ENCODE peak calls at places on chromosomes 13 and 19, in eight cellular contexts. Q, A, G, P, L, N, E and R are unnamed samples.

GRCh38 chr13:99977912-99978780 is 3.4 kb upstream of the ZIC2 start:
- DNase-seq in N (no peak), A (no peak), Q (no peak), L (no peak), E (no peak), G (peak), P (no peak), R (no peak)

GRCh38 chr13:102039264-102039663 is 362.6 kb downstream of the FGF14 start:
- DNase-seq in N (no peak), E (no peak), L (no peak), A (no peak), Q (no peak), G (no peak), P (no peak), R (no peak)

GRCh38 chr19:12778020-12778904 is 2.9 kb upstream of the HOOK2 start:
- DNase-seq in E (peak), A (peak), G (peak), P (peak), N (no peak), L (peak), Q (peak), R (no peak)

GRCh38 chr13:27012482-27013197 is 159.0 kb downstream of the USP12 start:
- DNase-seq in G (no peak), A (no peak), P (no peak), Q (peak), N (no peak), E (no peak), L (no peak), R (no peak)

GRCh38 chr13:19056984-19057490 is 124.6 kb downstream of the TUBA3C start:
- DNase-seq in N (no peak), E (no peak), P (no peak), L (no peak), G (no peak), A (no peak), Q (no peak), R (peak)

GRCh38 chr13:105464249-105464648 is 1071.2 kb downstream of the EFNB2 start:
- DNase-seq in A (no peak), Q (no peak), G (no peak), P (no peak), E (no peak), N (no peak), L (no peak), R (no peak)

GRCh38 chr19:18229474-18229873 is 3.2 kb upstream of the PDE4C start:
- DNase-seq in A (no peak), Q (no peak), G (peak), E (no peak), P (no peak), N (no peak), L (no peak), R (no peak)

GRCh38 chr19:52599241-52599640 is 29.2 kb downstream of the ZNF701 start:
- DNase-seq in Q (no peak), N (no peak), E (no peak), P (no peak), A (no peak), L (no peak), G (peak), R (no peak)

GRCh38 chr13:45137501-45137880 is 17.2 kb downstream of the GTF2F2 start:
- DNase-seq in N (no peak), P (no peak), A (no peak), L (no peak), E (no peak), G (no peak), Q (peak), R (no peak)

GRCh38 chr13:75359266-75359665 is 122.7 kb downstream of the TBC1D4 start:
- DNase-seq in P (no peak), G (peak), Q (no peak), E (no peak), N (no peak), A (no peak), L (no peak), R (no peak)

GRCh38 chr19:21462540-21462939 is 42.9 kb upstream of the ZNF429 start:
- DNase-seq in Q (no peak), G (no peak), A (no peak), P (no peak), L (no peak), E (no peak), N (no peak), R (no peak)

GRCh38 chr13:111323950-111324651 is 3.7 kb downstream of the TEX29 start:
- DNase-seq in G (no peak), L (no peak), E (no peak), N (no peak), P (peak), Q (no peak), A (no peak), R (no peak)

GRCh38 chr13:98752111-98752941 is at the start of gene SLC15A1:
- DNase-seq in Q (no peak), P (no peak), N (no peak), G (peak), A (no peak), L (peak), E (no peak), R (no peak)

GRCh38 chr13:106472621-106473020 is 62.8 kb downstream of the EFNB2 start:
- DNase-seq in P (no peak), N (no peak), A (no peak), Q (no peak), L (no peak), E (no peak), G (no peak), R (no peak)
- H3K4me3 ChIP-seq in P (no peak), N (no peak), A (peak), Q (no peak), L (no peak), E (no peak), G (no peak), R (peak)

GRCh38 chr19:49414256-49414655 is 9.0 kb downstream of the PTH2 start:
- DNase-seq in E (no peak), L (no peak), G (no peak), A (no peak), P (no peak), N (no peak), Q (no peak), R (no peak)
- TF ChIP-seq POLR2AphosphoS5 in E (no peak), L (no peak), G (no peak), A (no peak), P (no peak), N (no peak), Q (no peak), R (no peak)

DNA sequence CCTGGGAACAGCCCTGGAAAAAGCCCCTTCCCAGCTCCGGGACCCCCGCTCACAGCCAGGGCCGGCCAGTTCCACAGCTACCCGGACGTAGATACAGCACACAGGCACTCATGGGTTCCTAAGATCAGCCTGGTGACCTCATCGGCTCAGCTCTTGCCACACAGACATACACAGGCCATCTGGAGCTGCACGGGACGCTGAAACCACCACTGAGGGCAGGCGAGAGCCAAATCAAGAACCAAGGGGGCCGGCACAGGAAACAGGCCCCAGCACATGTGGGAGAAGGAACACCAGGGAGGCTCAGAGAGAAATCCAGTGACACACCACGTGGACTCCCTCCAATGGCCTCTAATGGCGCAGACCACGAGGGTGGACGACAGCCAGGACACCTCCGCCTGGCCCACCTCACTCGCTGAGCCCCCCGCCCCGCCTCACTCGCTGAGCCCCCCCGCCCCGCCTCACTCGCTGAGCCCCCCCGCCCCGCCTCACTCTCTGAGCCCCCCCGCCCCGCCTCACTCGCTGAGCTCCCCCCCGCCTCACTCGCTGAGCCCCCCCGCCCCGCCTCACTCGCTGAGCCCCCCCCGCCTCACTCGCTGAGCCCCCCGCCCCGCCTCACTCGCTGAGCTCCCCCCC is 69.7 kb upstream of the C13orf46 start:
- DNase-seq in P (peak), L (no peak), G (peak), E (no peak), A (peak), N (no peak), Q (peak), R (no peak)
- TF ChIP-seq CTCF in P (no peak), L (no peak), G (peak), E (no peak), A (no peak), N (no peak), Q (peak), R (no peak)

GRCh38 chr19:8001995-8002849 is 3.2 kb downstream of the ELAVL1 start:
- DNase-seq in G (peak), P (peak), L (peak), A (peak), Q (peak), E (peak), N (peak), R (peak)
- H3K4me3 ChIP-seq in G (peak), P (peak), L (peak), A (peak), Q (peak), E (peak), N (peak), R (peak)

DNA sequence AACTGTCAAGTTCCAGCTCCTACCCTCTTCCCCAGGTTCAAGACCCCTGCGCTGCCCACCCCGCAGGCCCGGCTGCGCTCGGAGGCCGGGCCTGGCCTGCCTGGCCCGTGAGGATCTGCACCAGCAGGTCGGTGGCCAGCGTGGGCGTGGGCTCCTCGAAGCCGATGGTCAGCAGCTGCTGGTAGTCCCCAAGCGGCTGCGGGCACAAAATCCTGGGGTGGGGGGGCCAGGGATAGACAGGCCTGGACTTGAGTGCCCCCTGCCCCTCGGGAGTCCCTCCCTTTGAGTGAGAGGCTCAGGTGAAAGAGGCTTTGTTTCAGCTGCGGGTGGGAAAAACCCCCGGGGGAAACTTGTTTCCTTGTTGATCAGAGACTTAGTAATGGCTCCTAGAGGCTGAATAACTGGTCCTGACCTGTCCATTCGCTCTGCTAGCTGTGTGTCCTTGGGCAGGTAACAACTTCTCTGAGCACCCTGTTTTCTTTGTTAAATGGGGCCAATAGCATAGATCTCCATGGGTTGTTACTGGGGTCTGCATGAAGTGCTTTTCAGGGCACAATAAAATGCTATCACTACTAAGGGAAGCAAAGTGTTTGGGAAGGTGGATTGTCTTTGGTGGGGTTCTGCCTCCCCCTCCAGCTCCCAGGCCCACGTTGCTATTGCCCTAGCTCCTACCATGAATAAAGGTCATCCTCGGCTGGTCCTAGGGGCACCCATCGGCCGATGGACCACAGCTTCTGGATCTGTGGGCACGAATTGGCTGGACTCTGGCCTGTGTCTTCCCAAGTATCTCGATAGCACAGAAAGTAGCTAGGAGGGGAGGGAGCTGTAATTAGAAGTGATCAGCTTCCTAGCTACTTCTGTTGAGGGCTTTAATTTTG is 3.5 kb downstream of the C19orf67 start:
- DNase-seq in Q (no peak), A (no peak), G (no peak), L (no peak), P (peak), N (no peak), E (peak), R (no peak)
- TF ChIP-seq POLR2AphosphoS5 in Q (no peak), A (no peak), G (peak), L (no peak), P (no peak), N (no peak), E (no peak), R (no peak)

GRCh38 chr19:8609210-8610040 is 1.1 kb downstream of the ADAMTS10 start:
- DNase-seq in N (no peak), E (no peak), Q (peak), L (peak), P (peak), G (peak), A (peak), R (no peak)
- TF ChIP-seq CTCF in N (no peak), E (no peak), Q (no peak), L (peak), P (no peak), G (peak), A (no peak), R (no peak)

GRCh38 chr19:6381030-6381750 is 5.5 kb upstream of the PSPN start:
- DNase-seq in G (no peak), P (no peak), A (no peak), L (peak), N (no peak), Q (no peak), E (no peak), R (no peak)
- H3K4me3 ChIP-seq in G (no peak), P (no peak), A (no peak), L (no peak), N (no peak), Q (no peak), E (no peak), R (no peak)

GRCh38 chr19:868458-869244 is 9.2 kb downstream of the CFD start:
- DNase-seq in P (no peak), G (no peak), A (no peak), N (no peak), Q (no peak), L (no peak), E (no peak), R (no peak)
- TF ChIP-seq POLR2AphosphoS5 in P (no peak), G (no peak), A (no peak), N (no peak), Q (no peak), L (no peak), E (no peak), R (no peak)

GRCh38 chr19:45154064-45154827 is 6.5 kb downstream of the NKPD1 start:
- DNase-seq in Q (no peak), P (no peak), G (no peak), A (no peak), E (no peak), L (peak), N (no peak), R (no peak)

GRCh38 chr19:45153339-45154063 is 7.3 kb downstream of the NKPD1 start:
- DNase-seq in A (no peak), L (peak), G (peak), P (no peak), Q (no peak), N (no peak), E (no peak), R (no peak)

GRCh38 chr19:45150731-45151725 is 9.8 kb downstream of the NKPD1 start:
- DNase-seq in Q (no peak), P (no peak), L (no peak), G (no peak), N (no peak), A (no peak), E (no peak), R (no peak)

GRCh38 chr19:45151821-45152503 is 8.8 kb downstream of the NKPD1 start:
- DNase-seq in L (no peak), Q (no peak), E (no peak), A (no peak), P (no peak), N (no peak), G (peak), R (no peak)

GRCh38 chr19:45152504-45153338 is 8.1 kb downstream of the NKPD1 start:
- DNase-seq in A (no peak), P (no peak), L (peak), N (no peak), Q (peak), G (peak), E (no peak), R (no peak)
- TF ChIP-seq CTCF in A (no peak), P (no peak), L (peak), N (no peak), Q (no peak), G (peak), E (no peak), R (no peak)